ENCODE peak calls at places on chromosomes 6 and 20, in five cellular contexts. Q is gastrocnemius medialis, K is astrocyte, P is aorta, J is mesendoderm. H is an unnamed sample. For H3K4me1, the result is how much of the 10 kb centered on the place peaks cover.

GRCh38 chr6:149813351-149813750 is 50.8 kb downstream of the LRP11 start:
- DNase-seq in P (no peak), J (no peak), K (no peak), Q (no peak), H (no peak)

GRCh38 chr6:159068904-159069578 is 24.2 kb upstream of the TAGAP start:
- DNase-seq in P (no peak), K (no peak), J (peak), Q (no peak), H (no peak)

GRCh38 chr6:7809346-7809745 is 83.4 kb downstream of the BMP6 start:
- DNase-seq in K (no peak), J (no peak), P (no peak), Q (no peak), H (no peak)

GRCh38 chr6:43845646-43846045 is 75.6 kb downstream of the VEGFA start:
- DNase-seq in J (no peak), K (no peak), P (no peak), Q (no peak), H (no peak)

GRCh38 chr6:158834675-158835385 is 15.7 kb upstream of the EZR start:
- DNase-seq in J (no peak), K (no peak), Q (no peak), P (no peak), H (no peak)

GRCh38 chr6:40806479-40806878 is 219.3 kb upstream of the LRFN2 start:
- DNase-seq in Q (no peak), K (no peak), J (no peak), P (no peak), H (no peak)

GRCh38 chr6:19538086-19538485 is 299.1 kb upstream of the ID4 start:
- DNase-seq in J (peak), K (no peak), Q (no peak), P (no peak), H (no peak)

GRCh38 chr6:156280131-156280530 is 497.0 kb upstream of the ARID1B start:
- DNase-seq in K (no peak), Q (no peak), J (no peak), P (no peak), H (no peak)

GRCh38 chr6:64520050-64520449 is 884.4 kb downstream of the PHF3 start:
- DNase-seq in K (peak), J (peak), P (no peak), Q (no peak), H (no peak)

GRCh38 chr20:40883097-40883496 is 145.5 kb upstream of the TOP1 start:
- DNase-seq in Q (no peak), J (no peak), K (no peak), P (no peak), H (no peak)

GRCh38 chr20:21701171-21701876 is 4.1 kb upstream of the PAX1 start:
- DNase-seq in P (no peak), J (no peak), K (no peak), Q (no peak), H (no peak)

GRCh38 chr6:150492507-150492906 is 107.2 kb upstream of the PLEKHG1 start:
- DNase-seq in K (no peak), P (no peak), Q (no peak), J (no peak), H (no peak)

GRCh38 chr6:105492706-105493673 is 90.1 kb upstream of the PREP start:
- DNase-seq in K (peak), Q (no peak), P (no peak), J (no peak), H (no peak)

GRCh38 chr6:79607000-79607399 is 24.1 kb upstream of the SH3BGRL2 start:
- DNase-seq in J (no peak), P (no peak), Q (no peak), K (no peak), H (no peak)

GRCh38 chr20:10637062-10637559 is 36.7 kb downstream of the JAG1 start:
- DNase-seq in J (no peak), Q (no peak), K (peak), P (peak), H (no peak)

GRCh38 chr6:121920616-121921015 is 478.8 kb upstream of the HSF2 start:
- DNase-seq in K (no peak), J (no peak), P (no peak), Q (no peak), H (no peak)

GRCh38 chr6:121912905-121913304 is 477.5 kb downstream of the GJA1 start:
- DNase-seq in Q (no peak), K (peak), P (no peak), J (no peak), H (no peak)

GRCh38 chr6:121917834-121918559 is 481.5 kb upstream of the HSF2 start:
- DNase-seq in Q (no peak), K (peak), P (no peak), J (no peak), H (no peak)

GRCh38 chr6:121917263-121917829 is 481.9 kb downstream of the GJA1 start:
- DNase-seq in J (no peak), P (no peak), K (no peak), Q (no peak), H (no peak)
- H3K4me3 ChIP-seq in J (no peak), P (no peak), K (no peak), Q (no peak), H (no peak)

GRCh38 chr20:62771396-62772102 is 24.7 kb upstream of the MRGBP start:
- DNase-seq in Q (no peak), K (no peak), P (peak), J (no peak), H (no peak)

GRCh38 chr20:62772103-62772611 is 24.1 kb upstream of the MRGBP start:
- DNase-seq in K (no peak), P (peak), J (no peak), Q (no peak), H (no peak)

GRCh38 chr20:62772994-62773858 is 23.0 kb upstream of the MRGBP start:
- DNase-seq in K (peak), Q (no peak), P (peak), J (no peak), H (no peak)

GRCh38 chr20:62774076-62774714 is 22.1 kb upstream of the MRGBP start:
- DNase-seq in Q (no peak), P (no peak), K (no peak), J (no peak), H (no peak)

GRCh38 chr20:62772618-62772993 is 23.7 kb upstream of the MRGBP start:
- DNase-seq in K (no peak), P (peak), J (no peak), Q (no peak), H (no peak)
- H3K4me1 ChIP-seq in K (under half), P (under half), J (under half), Q (under half), H (under half)

GRCh38 chr20:57053067-57053466 is 213.4 kb downstream of the BMP7 start:
- DNase-seq in K (no peak), J (no peak), P (no peak), Q (no peak), H (no peak)

GRCh38 chr20:57048027-57048869 is 218.2 kb downstream of the BMP7 start:
- DNase-seq in Q (no peak), P (no peak), K (no peak), J (peak), H (no peak)

GRCh38 chr20:57047281-57048026 is 219.0 kb downstream of the BMP7 start:
- DNase-seq in P (no peak), K (no peak), Q (no peak), J (no peak), H (no peak)

GRCh38 chr20:57051096-57051495 is 215.3 kb downstream of the BMP7 start:
- DNase-seq in P (no peak), J (no peak), K (no peak), Q (no peak), H (no peak)

GRCh38 chr20:57049298-57049697 is 217.1 kb downstream of the BMP7 start:
- DNase-seq in K (no peak), Q (no peak), P (no peak), J (no peak), H (no peak)
- H3K27ac ChIP-seq in K (no peak), Q (no peak), P (no peak), J (no peak), H (no peak)

DNA sequence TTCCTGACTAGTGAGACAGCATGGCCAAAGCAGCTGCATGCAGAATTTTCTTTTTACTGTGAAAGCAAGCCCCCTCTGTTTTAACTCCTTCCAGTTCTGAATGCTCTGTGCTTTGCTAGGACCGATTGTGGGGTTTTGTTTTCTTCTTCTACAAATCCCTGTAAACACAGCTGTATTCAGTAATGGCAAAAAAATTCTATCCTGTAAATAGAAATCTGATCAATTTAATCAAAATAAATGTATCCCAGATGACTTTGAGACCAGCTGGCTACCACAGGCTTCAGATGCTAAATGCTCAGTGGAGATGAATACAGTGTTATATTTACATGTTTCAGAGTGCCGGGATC is 149.4 kb downstream of the PRL start:
- DNase-seq in P (no peak), K (no peak), Q (no peak), J (no peak), H (no peak)
- H3K4me3 ChIP-seq in P (no peak), K (no peak), Q (peak), J (no peak), H (peak)

GRCh38 chr20:31716818-31717477 is 5.7 kb downstream of the BCL2L1 start:
- DNase-seq in Q (no peak), K (no peak), P (no peak), J (no peak), H (no peak)
- H3K4me1 ChIP-seq in Q (half or more), K (half or more), P (under half), J (under half), H (under half)

GRCh38 chr6:33633084-33633461 is 12.0 kb downstream of the ITPR3 start:
- DNase-seq in K (no peak), J (no peak), Q (no peak), P (no peak), H (no peak)

GRCh38 chr6:33634203-33634727 is 13.1 kb downstream of the ITPR3 start:
- DNase-seq in K (no peak), J (no peak), P (no peak), Q (no peak), H (no peak)

GRCh38 chr6:33632603-33633039 is 11.5 kb downstream of the ITPR3 start:
- DNase-seq in Q (no peak), K (no peak), J (peak), P (no peak), H (no peak)

GRCh38 chr6:33634986-33635385 is 13.9 kb downstream of the ITPR3 start:
- DNase-seq in K (no peak), J (no peak), Q (no peak), P (no peak), H (no peak)

DNA sequence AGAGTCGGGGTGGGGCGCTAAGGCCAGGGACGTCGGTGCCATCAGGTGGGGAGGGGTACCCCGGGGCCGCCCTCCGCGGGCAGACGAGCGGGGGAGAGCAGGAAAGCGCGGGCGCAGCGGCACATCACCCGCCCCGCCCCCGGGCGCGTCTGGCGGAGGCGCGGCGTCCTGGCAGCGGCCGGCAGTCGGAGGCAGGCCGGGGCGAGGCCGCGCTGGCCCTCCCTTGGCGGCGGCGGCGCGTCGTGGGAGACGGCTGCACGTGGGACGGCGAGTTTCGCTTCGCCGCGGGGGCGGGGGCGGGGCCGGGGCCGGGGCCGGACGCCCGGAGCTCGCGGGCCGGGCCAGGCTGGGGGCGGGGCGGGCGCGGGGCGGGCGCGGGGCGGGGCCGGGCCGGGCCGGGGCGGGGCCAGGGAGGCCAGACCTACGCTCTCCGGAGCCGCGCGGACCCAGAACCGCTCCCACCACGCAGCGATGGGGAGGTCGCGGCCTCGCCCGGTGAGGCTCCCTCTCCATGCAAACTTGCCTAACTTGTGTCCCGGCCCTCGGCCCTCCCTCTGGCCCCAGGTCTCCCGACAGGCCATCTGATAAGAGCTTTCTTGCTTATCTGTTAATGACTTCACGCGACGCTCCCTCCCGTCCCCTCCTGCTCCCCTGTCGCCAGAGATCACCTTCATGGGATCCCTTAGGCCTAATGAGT is 12.5 kb downstream of the ITPR3 start:
- DNase-seq in Q (peak), P (peak), K (no peak), J (peak), H (no peak)
- H3K27ac ChIP-seq in Q (peak), P (no peak), K (no peak), J (no peak), H (peak)

H was measured in right atrium auricular region.